ENCODE peak calls at places on chromosomes 16 and 17, in five cellular contexts. X, E, O, P and W are unnamed samples.

GRCh38 chr17:15782809-15783208 is 50.7 kb downstream of the TBC1D26 start:
- DNase-seq in E (peak; percentile 76), O (peak; percentile 70), X (peak; percentile 44), P (peak; percentile 68), W (peak; percentile 28)

GRCh38 chr17:44170499-44171201 is at the start of gene ASB16:
- DNase-seq in P (no peak), O (peak; percentile 61), X (no peak), E (no peak), W (no peak)

GRCh38 chr16:72787130-72787518 is 260.8 kb downstream of the ZFHX3 start:
- DNase-seq in E (no peak), O (no peak), X (no peak), P (no peak), W (no peak)

GRCh38 chr16:21159281-21159951 is 942 bp downstream of the LDAF1 start:
- DNase-seq in E (peak; percentile 53), O (peak; percentile 57), P (peak; percentile 31), X (peak; percentile 29), W (peak; percentile 92)

GRCh38 chr17:76074390-76075363 is at the start of gene GALR2:
- DNase-seq in E (no peak), O (no peak), P (no peak), X (no peak), W (no peak)

GRCh38 chr17:80892019-80892855 is 99.4 kb upstream of the CHMP6 start:
- DNase-seq in X (no peak), O (peak; percentile 94), E (no peak), P (peak; percentile 84), W (no peak)

GRCh38 chr16:13127144-13127543 is 225.7 kb downstream of the SHISA9 start:
- DNase-seq in X (no peak), O (no peak), P (no peak), E (no peak), W (no peak)

GRCh38 chr16:24935336-24935735 is 79.8 kb downstream of the ARHGAP17 start:
- DNase-seq in X (no peak), P (no peak), E (no peak), O (no peak), W (no peak)

GRCh38 chr17:50893183-50893993 is 27.2 kb upstream of the TOB1 start:
- DNase-seq in X (no peak), P (peak; percentile 72), E (no peak), O (no peak), W (no peak)

GRCh38 chr16:76577003-76577402 is 299.8 kb downstream of the CNTNAP4 start:
- DNase-seq in X (no peak), O (no peak), E (no peak), P (no peak), W (no peak)

GRCh38 chr17:3532859-3533142 is 24.8 kb downstream of the TRPV3 start:
- DNase-seq in X (no peak), E (no peak), O (no peak), P (no peak), W (no peak)

GRCh38 chr17:39178516-39178915 is 12.6 kb upstream of the ARL5C start:
- DNase-seq in X (no peak), E (no peak), P (no peak), O (no peak), W (no peak)

GRCh38 chr17:37067555-37068111 is 118.9 kb downstream of the AATF start:
- DNase-seq in X (peak; percentile 88), P (no peak), E (no peak), O (peak; percentile 96), W (peak; percentile 56)

GRCh38 chr17:65062168-65062915 is 5.8 kb upstream of the GNA13 start:
- DNase-seq in O (peak; percentile 71), E (no peak), X (no peak), P (no peak), W (no peak)

GRCh38 chr17:69069289-69069688 is 8.6 kb upstream of the ABCA9 start:
- DNase-seq in X (no peak), E (no peak), P (no peak), O (no peak), W (no peak)

GRCh38 chr17:29131814-29132682 is 48.1 kb downstream of the MYO18A start:
- DNase-seq in P (peak; percentile 77), O (no peak), E (no peak), X (no peak), W (no peak)

GRCh38 chr16:21190013-21190412 is 21.4 kb downstream of the ZP2 start:
- DNase-seq in P (no peak), O (no peak), E (no peak), X (no peak), W (no peak)

GRCh38 chr16:67727521-67728485 is 8.7 kb upstream of the GFOD2 start:
- DNase-seq in O (no peak), X (no peak), P (no peak), E (no peak), W (no peak)

GRCh38 chr16:85595812-85596495 is 17.2 kb upstream of the GSE1 start:
- DNase-seq in O (no peak), X (no peak), E (no peak), P (no peak), W (no peak)

GRCh38 chr16:48877946-48878345 is 268.0 kb upstream of the N4BP1 start:
- DNase-seq in O (no peak), X (no peak), P (no peak), E (no peak), W (peak; percentile 50)

GRCh38 chr17:17693253-17693954 is 12.1 kb downstream of the RAI1 start:
- DNase-seq in X (peak; percentile 82), O (peak; percentile 82), P (peak; percentile 46), E (peak; percentile 61), W (no peak)

GRCh38 chr17:17696075-17696474 is 14.8 kb downstream of the RAI1 start:
- DNase-seq in P (no peak), O (no peak), E (no peak), X (no peak), W (no peak)

GRCh38 chr17:17692353-17693252 is 11.3 kb downstream of the RAI1 start:
- DNase-seq in E (no peak), O (no peak), P (no peak), X (no peak), W (no peak)

GRCh38 chr17:17694229-17695081 is 13.2 kb downstream of the RAI1 start:
- DNase-seq in P (peak; percentile 82), X (peak; percentile 82), O (peak; percentile 85), E (peak; percentile 84), W (peak; percentile 69)

DNA sequence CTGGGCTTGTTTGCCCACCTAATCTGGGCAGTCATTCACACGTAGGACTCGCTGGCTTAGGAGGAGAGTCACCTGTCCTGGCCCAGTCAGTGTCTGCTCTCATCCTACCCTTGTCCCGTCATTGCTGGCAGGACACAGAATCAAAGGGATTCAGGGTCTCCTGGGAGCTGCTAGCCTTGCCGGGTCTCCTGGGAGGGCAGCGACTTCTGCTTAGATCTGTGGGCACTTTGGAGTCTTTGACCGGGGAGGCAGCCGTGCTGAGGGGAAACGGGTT is 12.6 kb downstream of the RAI1 start:
- DNase-seq in O (no peak), E (no peak), P (no peak), X (no peak), W (no peak)
- TF ChIP-seq POLR2A in O (no peak), E (no peak), P (no peak), X (no peak), W (no peak)

GRCh38 chr16:2034695-2035430 is 8.2 kb downstream of the NHERF2 start:
- DNase-seq in X (no peak), O (no peak), E (no peak), P (peak; percentile 39), W (no peak)

GRCh38 chr16:2037631-2038358 is 9.8 kb downstream of the NTHL1 start:
- DNase-seq in X (no peak), O (no peak), E (peak; percentile 53), P (no peak), W (no peak)

GRCh38 chr16:2037115-2037514 is 10.4 kb downstream of the NHERF2 start:
- DNase-seq in X (no peak), O (no peak), E (no peak), P (no peak), W (no peak)

GRCh38 chr16:2036200-2036966 is 9.7 kb downstream of the NHERF2 start:
- DNase-seq in E (no peak), O (no peak), X (no peak), P (no peak), W (no peak)

DNA sequence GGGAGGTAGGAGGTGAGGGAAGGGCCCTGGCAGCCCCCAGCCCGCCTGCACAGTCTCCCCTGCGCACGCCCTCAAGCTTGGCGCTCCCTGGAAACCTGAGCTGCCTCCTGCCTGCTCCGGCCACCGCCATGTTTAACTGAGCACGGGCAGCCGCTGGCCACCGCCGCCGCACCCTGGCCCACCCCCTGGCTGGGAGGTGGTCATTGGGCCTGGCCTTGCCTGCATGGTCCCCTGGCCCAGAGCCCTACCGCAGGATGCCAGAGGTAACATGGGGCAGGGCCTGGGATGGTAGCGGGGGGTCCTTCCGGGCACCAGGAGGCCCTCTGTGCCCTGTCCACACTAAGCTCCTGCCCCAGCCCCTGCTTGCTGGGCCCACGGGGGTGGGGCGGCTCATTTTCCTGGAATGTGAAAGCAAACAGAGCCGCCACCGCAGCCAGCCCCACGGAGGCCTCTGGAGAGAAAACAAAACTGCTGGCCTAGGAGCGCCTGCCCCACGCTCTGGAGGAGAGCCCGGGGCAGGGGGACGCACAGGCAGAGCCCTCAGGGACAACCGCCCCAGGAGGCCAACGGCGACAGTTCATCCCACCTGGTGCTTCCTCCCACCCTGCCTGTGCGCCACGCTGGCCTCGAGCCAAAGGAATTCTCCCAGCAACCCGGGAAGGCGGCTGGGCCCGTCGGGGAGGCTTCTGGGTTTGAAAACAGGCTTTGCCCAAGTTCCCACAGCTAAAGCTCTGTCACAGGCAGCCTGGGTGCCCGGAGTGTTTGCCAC is 8.9 kb downstream of the NHERF2 start:
- DNase-seq in P (peak; percentile 66), X (peak; percentile 85), E (peak; percentile 85), O (peak; percentile 71), W (no peak)
- H3K4me3 ChIP-seq in P (peak overlapping the region; percentile 8), X (peak overlapping the region; percentile 74), E (peak overlapping the region; percentile 2), O (no peak overlapping the region), W (no peak overlapping the region)

DNA sequence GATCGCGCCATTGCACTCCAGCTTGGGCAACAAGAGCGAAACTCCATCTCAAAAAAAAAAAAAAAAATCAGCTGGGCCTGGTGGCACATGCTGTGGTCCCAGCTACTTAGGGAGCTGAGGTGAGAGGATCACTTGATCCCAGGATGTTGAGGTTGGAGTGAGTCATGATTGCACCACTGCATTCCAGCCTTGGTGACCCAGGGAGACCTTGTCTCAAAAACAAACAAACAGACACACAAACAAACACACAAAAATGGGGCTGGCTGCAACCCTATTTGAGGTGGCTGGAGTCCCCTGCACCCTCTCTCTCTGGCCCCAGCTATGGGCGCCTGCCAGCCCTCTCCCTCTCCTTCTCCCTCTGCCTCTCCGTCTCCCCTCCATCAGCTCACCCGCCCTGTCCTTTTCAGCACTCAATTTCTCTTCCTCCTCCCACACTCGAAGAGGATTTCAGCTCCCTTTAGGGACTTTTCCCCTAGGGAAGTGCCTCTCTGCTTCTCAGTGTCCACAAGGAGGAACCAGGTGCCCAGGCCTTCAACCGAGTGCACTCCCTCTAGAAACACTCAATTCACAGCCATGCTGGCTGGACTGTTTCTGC is 17.5 kb upstream of the TFAP4 start:
- DNase-seq in P (no peak), O (peak; percentile 70), E (no peak), X (peak; percentile 44), W (no peak)
- TF ChIP-seq CTCF in P (no peak), O (no peak), E (no peak), X (no peak), W (no peak)

GRCh38 chr16:11498683-11499082 is 88.0 kb downstream of the LITAF start:
- DNase-seq in P (no peak), O (no peak), X (no peak), E (no peak), W (no peak)

GRCh38 chr16:11495066-11495407 is 91.7 kb downstream of the LITAF start:
- DNase-seq in P (no peak), E (no peak), O (no peak), X (no peak), W (no peak)

GRCh38 chr16:11497851-11498289 is 88.8 kb downstream of the LITAF start:
- DNase-seq in O (peak; percentile 77), E (no peak), X (no peak), P (peak; percentile 57), W (no peak)

GRCh38 chr16:11499295-11500089 is 87.2 kb downstream of the LITAF start:
- DNase-seq in X (no peak), O (no peak), E (no peak), P (no peak), W (no peak)

GRCh38 chr16:11497329-11497805 is 89.4 kb downstream of the LITAF start:
- DNase-seq in P (peak; percentile 76), E (peak; percentile 80), X (peak; percentile 93), O (peak; percentile 97), W (peak; percentile 85)
- TF ChIP-seq POLR2A in P (no peak), E (no peak), X (peak; percentile 18), O (peak; percentile 53), W (no peak)